ENCODE peak calls at places on chromosomes 5 and 9, in four cellular contexts. C is K562, R is HepG2, N is H1. D is an unnamed sample.

GRCh38 chr5:180589771-180590542 is 1.3 kb downstream of the SCGB3A1 start:
- DNase-seq in C (no peak), R (no peak), N (no peak), D (no peak)

GRCh38 chr5:33423018-33423630 is 17.6 kb upstream of the TARS1 start:
- DNase-seq in C (no peak), R (peak; percentile 6), N (no peak), D (no peak)

GRCh38 chr5:140806834-140807775 is at the start of gene PCDHA4:
- DNase-seq in C (peak; percentile 13), R (peak; percentile 9), N (no peak), D (peak; percentile 24)

GRCh38 chr9:31304576-31304975 is 1079.9 kb upstream of the ACO1 start:
- DNase-seq in C (no peak), R (no peak), N (no peak), D (peak; percentile 4)

GRCh38 chr5:168176251-168176650 is 115.2 kb upstream of the WWC1 start:
- DNase-seq in C (no peak), R (no peak), N (no peak), D (no peak)

GRCh38 chr9:16627967-16628366 is 242.5 kb downstream of the BNC2 start:
- DNase-seq in C (no peak), R (no peak), N (no peak), D (no peak)

GRCh38 chr9:113296796-113297558 is 6.2 kb downstream of the RNF183 start:
- DNase-seq in C (no peak), R (no peak), N (no peak), D (no peak)

GRCh38 chr5:175548899-175549311 is 70.5 kb downstream of the SFXN1 start:
- DNase-seq in C (no peak), R (no peak), N (no peak), D (no peak)

GRCh38 chr5:177133119-177133844 is at the start of gene NSD1:
- DNase-seq in C (peak; percentile 97), R (no peak), N (peak; percentile 79), D (peak; percentile 63)

GRCh38 chr5:131303537-131303936 is 39.7 kb downstream of the CDC42SE2 start:
- DNase-seq in C (no peak), R (no peak), N (no peak), D (no peak)

GRCh38 chr9:123267481-123268239 is 726 bp downstream of the STRBP start:
- DNase-seq in C (peak; percentile 35), R (no peak), N (no peak), D (no peak)

GRCh38 chr9:34396276-34397214 is 19.8 kb upstream of the MYORG start:
- DNase-seq in C (no peak), R (no peak), N (no peak), D (no peak)
- TF ChIP-seq EP300 in C (no peak), R (no peak), N (no peak), D (no peak)

GRCh38 chr9:2260401-2261306 is 245.5 kb downstream of the SMARCA2 start:
- DNase-seq in C (no peak), R (no peak), N (no peak), D (peak; percentile 51)
- TF ChIP-seq PHF8 in C (no peak), R (no peak), N (no peak), D (no peak)

GRCh38 chr5:73565166-73565968 is at the start of the genes ANKRA2 and UTP15:
- DNase-seq in C (peak; percentile 94), R (peak; percentile 95), N (peak; percentile 92), D (peak; percentile 75)
- TF ChIP-seq EP300 in C (no peak), R (no peak), N (no peak), D (no peak)

DNA sequence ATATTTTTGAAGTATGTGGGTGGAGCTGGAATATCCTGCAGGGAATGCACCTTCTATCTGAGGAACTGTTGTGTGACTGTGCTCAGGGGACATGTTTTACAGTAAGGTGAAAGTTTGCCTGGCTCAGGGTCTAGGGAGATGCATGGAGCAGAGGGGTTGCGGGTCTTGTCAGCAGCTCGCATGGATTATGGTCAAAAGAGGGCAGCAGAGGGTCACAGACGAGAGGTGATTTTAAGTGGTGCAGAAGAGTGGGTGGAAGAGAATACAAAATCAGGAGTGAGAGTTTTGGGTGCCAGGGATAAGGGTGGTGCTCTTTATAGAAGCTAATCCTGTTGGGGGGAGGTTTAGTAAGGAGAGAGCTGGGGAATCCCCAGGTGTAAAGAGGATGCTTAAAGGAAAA is 53.5 kb upstream of the GRIN3A start:
- DNase-seq in C (peak; percentile 19), R (peak; percentile 31), N (peak; percentile 21), D (peak; percentile 15)
- TF ChIP-seq PHF8 in C (no peak), R (no peak), N (no peak), D (no peak)

GRCh38 chr9:130445268-130445983 is 665 bp downstream of the ASS1 start:
- DNase-seq in C (no peak), R (peak; percentile 61), N (no peak), D (no peak)
- TF ChIP-seq EP300 in C (no peak), R (no peak), N (no peak), D (no peak)

GRCh38 chr9:99030610-99031009 is 74.3 kb upstream of the TGFBR1 start:
- DNase-seq in C (no peak), R (no peak), N (no peak), D (no peak)

GRCh38 chr9:99031994-99032393 is 72.9 kb upstream of the TGFBR1 start:
- DNase-seq in C (no peak), R (no peak), N (no peak), D (no peak)

GRCh38 chr9:99030082-99030481 is 74.8 kb upstream of the TGFBR1 start:
- DNase-seq in C (no peak), R (no peak), N (no peak), D (no peak)

GRCh38 chr9:99029083-99029482 is 75.8 kb upstream of the TGFBR1 start:
- DNase-seq in C (no peak), R (no peak), N (no peak), D (no peak)

DNA sequence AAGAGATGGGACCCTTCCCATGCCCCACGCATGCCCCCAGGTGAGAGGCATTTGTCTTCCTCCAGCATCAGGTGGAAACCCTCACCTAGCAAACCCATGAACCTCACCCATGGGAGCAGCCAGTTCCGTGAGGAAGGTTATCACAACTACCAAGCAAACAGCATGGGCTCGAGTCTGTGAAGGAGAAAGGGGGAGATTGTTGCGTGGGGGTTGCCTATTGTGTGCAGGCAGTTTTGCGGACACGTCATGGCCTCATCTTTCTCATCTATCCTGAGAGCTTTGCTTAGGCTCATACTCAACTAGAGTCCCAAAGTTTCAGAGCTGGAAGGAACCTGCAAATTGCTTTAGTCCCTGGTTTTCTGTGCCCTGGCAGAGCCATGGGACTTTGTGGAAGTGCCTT is 73.6 kb upstream of the TGFBR1 start:
- DNase-seq in C (peak; percentile 59), R (no peak), N (no peak), D (no peak)
- TF ChIP-seq PHF8 in C (no peak), R (no peak), N (no peak), D (no peak)

GRCh38 chr5:66810151-66810550 is 214.0 kb downstream of the MAST4 start:
- DNase-seq in C (no peak), R (no peak), N (no peak), D (no peak)

GRCh38 chr5:66808663-66809062 is 212.5 kb downstream of the MAST4 start:
- DNase-seq in C (no peak), R (no peak), N (no peak), D (no peak)

GRCh38 chr5:66810747-66811355 is 214.7 kb downstream of the MAST4 start:
- DNase-seq in C (no peak), R (no peak), N (no peak), D (no peak)

GRCh38 chr5:66805514-66806430 is 209.6 kb downstream of the MAST4 start:
- DNase-seq in C (no peak), R (no peak), N (no peak), D (no peak)

DNA sequence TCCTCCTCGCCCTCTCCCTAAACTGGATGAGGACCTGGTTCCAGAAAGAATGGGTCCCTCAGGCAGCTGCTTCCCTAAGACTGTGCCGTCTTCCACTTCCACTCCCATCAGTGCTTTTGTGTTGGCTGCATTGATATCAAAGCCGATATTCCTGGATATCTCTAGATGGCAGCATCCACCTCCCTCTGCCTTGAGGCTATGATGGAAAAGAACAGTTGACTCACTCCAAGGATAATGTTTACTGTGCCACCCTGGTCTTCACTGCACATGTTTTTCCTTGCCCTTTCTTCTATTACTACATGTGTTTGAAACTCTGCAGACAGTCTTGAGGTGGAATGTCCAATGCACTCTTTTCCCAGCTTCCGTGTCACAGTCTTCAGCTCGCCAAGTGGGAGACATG is 211.6 kb downstream of the MAST4 start:
- DNase-seq in C (no peak), R (peak; percentile 7), N (no peak), D (peak; percentile 73)
- TF ChIP-seq EP300 in C (no peak), R (no peak), N (no peak), D (no peak)

GRCh38 chr9:125699870-125700269 is 7.1 kb downstream of the MAPKAP1 start:
- DNase-seq in C (no peak), R (no peak), N (no peak), D (no peak)

GRCh38 chr9:125696106-125696647 is 10.8 kb downstream of the MAPKAP1 start:
- DNase-seq in C (no peak), R (no peak), N (no peak), D (no peak)

GRCh38 chr9:125703662-125704061 is 3.3 kb downstream of the MAPKAP1 start:
- DNase-seq in C (no peak), R (no peak), N (no peak), D (no peak)

GRCh38 chr9:125701351-125701750 is 5.7 kb downstream of the MAPKAP1 start:
- DNase-seq in C (no peak), R (no peak), N (no peak), D (no peak)

DNA sequence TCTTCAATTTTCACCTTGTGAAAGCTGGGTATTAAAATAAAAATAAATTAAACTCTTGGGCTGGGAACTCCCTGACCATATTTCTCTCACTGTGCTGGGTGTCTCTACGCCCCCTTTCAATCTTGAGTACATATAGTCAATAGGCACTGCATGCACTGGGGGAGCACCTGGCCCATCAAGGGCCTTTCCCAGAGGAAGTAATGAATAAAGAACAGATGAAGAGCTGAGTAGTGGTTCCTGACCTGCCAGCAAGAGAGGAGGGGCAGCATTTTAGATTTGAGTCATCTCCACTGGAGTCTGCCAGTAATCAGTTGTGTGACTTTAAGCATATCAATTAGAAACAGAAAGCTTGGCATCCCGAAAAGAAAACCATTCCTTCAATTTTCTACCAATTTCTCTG is 6.2 kb downstream of the MAPKAP1 start:
- DNase-seq in C (no peak), R (no peak), N (no peak), D (no peak)
- TF ChIP-seq PHF8 in C (no peak), R (no peak), N (no peak), D (no peak)

DNA sequence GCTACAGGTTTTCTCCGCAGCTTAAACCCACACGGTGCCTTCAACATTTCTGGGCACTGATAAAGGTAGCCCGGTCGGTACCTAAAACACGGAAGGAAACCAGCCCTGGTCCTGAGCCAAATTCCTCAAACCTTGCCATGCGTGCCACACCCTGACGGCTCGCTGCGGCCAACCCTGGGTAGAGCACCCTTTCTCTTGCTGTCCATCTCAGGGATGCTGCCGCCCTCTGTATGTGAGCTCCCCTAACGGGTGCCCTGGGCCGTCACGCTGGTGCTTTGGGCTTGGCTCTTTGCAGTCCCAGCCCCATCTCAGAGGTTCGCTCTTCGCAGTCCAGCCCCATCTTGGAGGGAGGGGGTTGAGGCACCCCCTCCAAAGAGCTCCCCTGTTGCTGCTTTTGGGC is 43.9 kb downstream of the PNPLA7 start:
- DNase-seq in C (no peak), R (no peak), N (no peak), D (peak; percentile 71)
- TF ChIP-seq EP300 in C (no peak), R (no peak), N (no peak), D (no peak)

GRCh38 chr9:137128158-137129088 is 10.5 kb upstream of the GRIN1 start:
- DNase-seq in C (peak; percentile 18), R (no peak), N (no peak), D (no peak)
- TF ChIP-seq PHF8 in C (no peak), R (no peak), N (no peak), D (no peak)

D was measured in A549.